ENCODE peak calls at places on chromosomes 13 and 19, in ten cellular contexts. One of them, this sample, is unnamed.

GRCh38 chr13:23751195-23751594 is 138.0 kb downstream of the MIPEP start:
- DNase-seq in K562: no peak
- DNase-seq in A549: no peak
- DNase-seq in heart right ventricle: no peak
- DNase-seq in CD4-positive, alpha-beta T cell: no peak
- DNase-seq in body of pancreas: no peak
- DNase-seq in brain microvascular endothelial cell: peak
- DNase-seq in MM.1S: no peak
- DNase-seq in suprapubic skin: no peak
- DNase-seq in prostate gland: no peak
- DNase-seq in this sample: no peak

GRCh38 chr19:55368701-55369563 is 1.3 kb downstream of the IL11 start:
- DNase-seq in K562: peak
- DNase-seq in A549: no peak
- DNase-seq in heart right ventricle: no peak
- DNase-seq in CD4-positive, alpha-beta T cell: no peak
- DNase-seq in body of pancreas: no peak
- DNase-seq in brain microvascular endothelial cell: peak
- DNase-seq in MM.1S: no peak
- DNase-seq in suprapubic skin: no peak
- DNase-seq in prostate gland: no peak
- DNase-seq in this sample: no peak

GRCh38 chr19:42497492-42498226 is 30.6 kb downstream of the CEACAM1 start:
- DNase-seq in K562: no peak
- DNase-seq in A549: peak
- DNase-seq in heart right ventricle: no peak
- DNase-seq in CD4-positive, alpha-beta T cell: no peak
- DNase-seq in body of pancreas: peak
- DNase-seq in brain microvascular endothelial cell: no peak
- DNase-seq in MM.1S: peak
- DNase-seq in suprapubic skin: no peak
- DNase-seq in prostate gland: no peak
- DNase-seq in this sample: no peak

GRCh38 chr13:77918391-77919261 is at the start of gene EDNRB:
- DNase-seq in K562: no peak
- DNase-seq in A549: peak
- DNase-seq in heart right ventricle: peak
- DNase-seq in CD4-positive, alpha-beta T cell: no peak
- DNase-seq in body of pancreas: peak
- DNase-seq in brain microvascular endothelial cell: peak
- DNase-seq in MM.1S: no peak
- DNase-seq in suprapubic skin: peak
- DNase-seq in prostate gland: peak
- DNase-seq in this sample: no peak

GRCh38 chr13:36475468-36475867 is 43.2 kb downstream of the CCNA1 start:
- DNase-seq in K562: no peak
- DNase-seq in A549: no peak
- DNase-seq in heart right ventricle: no peak
- DNase-seq in CD4-positive, alpha-beta T cell: no peak
- DNase-seq in body of pancreas: no peak
- DNase-seq in brain microvascular endothelial cell: peak
- DNase-seq in MM.1S: no peak
- DNase-seq in suprapubic skin: no peak
- DNase-seq in prostate gland: no peak
- DNase-seq in this sample: no peak

GRCh38 chr13:50128406-50129048 is 113.3 kb downstream of the KCNRG start:
- DNase-seq in K562: no peak
- DNase-seq in A549: no peak
- DNase-seq in heart right ventricle: no peak
- DNase-seq in CD4-positive, alpha-beta T cell: no peak
- DNase-seq in body of pancreas: no peak
- DNase-seq in brain microvascular endothelial cell: no peak
- DNase-seq in MM.1S: peak
- DNase-seq in suprapubic skin: no peak
- DNase-seq in prostate gland: no peak
- DNase-seq in this sample: no peak

GRCh38 chr19:52331757-52332156 is 4.3 kb upstream of the ZNF610 start:
- DNase-seq in K562: no peak
- DNase-seq in A549: no peak
- DNase-seq in heart right ventricle: no peak
- DNase-seq in CD4-positive, alpha-beta T cell: no peak
- DNase-seq in body of pancreas: no peak
- DNase-seq in brain microvascular endothelial cell: no peak
- DNase-seq in MM.1S: no peak
- DNase-seq in suprapubic skin: no peak
- DNase-seq in prostate gland: no peak
- DNase-seq in this sample: no peak

GRCh38 chr13:32254916-32255743 is 60.0 kb downstream of the ZAR1L start:
- DNase-seq in K562: no peak
- DNase-seq in A549: no peak
- DNase-seq in heart right ventricle: no peak
- DNase-seq in CD4-positive, alpha-beta T cell: no peak
- DNase-seq in body of pancreas: no peak
- DNase-seq in brain microvascular endothelial cell: no peak
- DNase-seq in MM.1S: no peak
- DNase-seq in suprapubic skin: no peak
- DNase-seq in prostate gland: no peak
- DNase-seq in this sample: no peak

GRCh38 chr13:98925949-98926348 is 51.9 kb downstream of the DOCK9 start:
- DNase-seq in K562: no peak
- DNase-seq in A549: no peak
- DNase-seq in heart right ventricle: no peak
- DNase-seq in CD4-positive, alpha-beta T cell: no peak
- DNase-seq in body of pancreas: no peak
- DNase-seq in brain microvascular endothelial cell: no peak
- DNase-seq in MM.1S: no peak
- DNase-seq in suprapubic skin: no peak
- DNase-seq in prostate gland: no peak
- DNase-seq in this sample: no peak

GRCh38 chr13:36072127-36072526 is 59.1 kb downstream of the DCLK1 start:
- DNase-seq in K562: no peak
- DNase-seq in A549: no peak
- DNase-seq in heart right ventricle: no peak
- DNase-seq in CD4-positive, alpha-beta T cell: no peak
- DNase-seq in body of pancreas: no peak
- DNase-seq in brain microvascular endothelial cell: no peak
- DNase-seq in MM.1S: no peak
- DNase-seq in suprapubic skin: no peak
- DNase-seq in prostate gland: no peak
- DNase-seq in this sample: no peak

GRCh38 chr13:90445179-90445578 is 902.3 kb upstream of the MIR17HG start:
- DNase-seq in K562: no peak
- DNase-seq in A549: peak
- DNase-seq in heart right ventricle: no peak
- DNase-seq in CD4-positive, alpha-beta T cell: no peak
- DNase-seq in body of pancreas: peak
- DNase-seq in brain microvascular endothelial cell: peak
- DNase-seq in MM.1S: no peak
- DNase-seq in suprapubic skin: no peak
- DNase-seq in prostate gland: no peak
- DNase-seq in this sample: no peak

GRCh38 chr19:29162694-29163093 is 50.3 kb downstream of the UQCRFS1 start:
- DNase-seq in K562: no peak
- DNase-seq in A549: no peak
- DNase-seq in heart right ventricle: no peak
- DNase-seq in CD4-positive, alpha-beta T cell: no peak
- DNase-seq in body of pancreas: no peak
- DNase-seq in brain microvascular endothelial cell: no peak
- DNase-seq in MM.1S: no peak
- DNase-seq in suprapubic skin: no peak
- DNase-seq in prostate gland: no peak
- DNase-seq in this sample: no peak

GRCh38 chr19:44539991-44540390 is 10.5 kb upstream of the CEACAM20 start:
- DNase-seq in K562: no peak
- DNase-seq in A549: no peak
- DNase-seq in heart right ventricle: no peak
- DNase-seq in CD4-positive, alpha-beta T cell: no peak
- DNase-seq in body of pancreas: no peak
- DNase-seq in brain microvascular endothelial cell: no peak
- DNase-seq in MM.1S: no peak
- DNase-seq in suprapubic skin: no peak
- DNase-seq in prostate gland: no peak
- DNase-seq in this sample: no peak

GRCh38 chr13:53238241-53238640 is 209.6 kb downstream of the OLFM4 start:
- DNase-seq in K562: no peak
- DNase-seq in A549: no peak
- DNase-seq in heart right ventricle: no peak
- DNase-seq in CD4-positive, alpha-beta T cell: no peak
- DNase-seq in body of pancreas: no peak
- DNase-seq in brain microvascular endothelial cell: no peak
- DNase-seq in MM.1S: no peak
- DNase-seq in suprapubic skin: no peak
- DNase-seq in prostate gland: peak
- DNase-seq in this sample: no peak

GRCh38 chr13:97182065-97182890 is 39.9 kb upstream of the MBNL2 start:
- DNase-seq in K562: no peak
- DNase-seq in A549: no peak
- DNase-seq in heart right ventricle: no peak
- DNase-seq in CD4-positive, alpha-beta T cell: no peak
- DNase-seq in body of pancreas: no peak
- DNase-seq in brain microvascular endothelial cell: no peak
- DNase-seq in MM.1S: no peak
- DNase-seq in suprapubic skin: no peak
- DNase-seq in prostate gland: no peak
- DNase-seq in this sample: no peak

GRCh38 chr13:78102121-78102677 is 183.6 kb upstream of the EDNRB start:
- DNase-seq in K562: no peak
- DNase-seq in A549: no peak
- DNase-seq in heart right ventricle: peak
- DNase-seq in CD4-positive, alpha-beta T cell: no peak
- DNase-seq in body of pancreas: peak
- DNase-seq in brain microvascular endothelial cell: peak
- DNase-seq in MM.1S: peak
- DNase-seq in suprapubic skin: no peak
- DNase-seq in prostate gland: no peak
- DNase-seq in this sample: no peak

GRCh38 chr13:84653915-84654534 is 771.8 kb upstream of the SLITRK1 start:
- DNase-seq in K562: no peak
- DNase-seq in A549: no peak
- DNase-seq in heart right ventricle: peak
- DNase-seq in CD4-positive, alpha-beta T cell: no peak
- DNase-seq in body of pancreas: no peak
- DNase-seq in brain microvascular endothelial cell: no peak
- DNase-seq in MM.1S: no peak
- DNase-seq in suprapubic skin: no peak
- DNase-seq in prostate gland: no peak
- DNase-seq in this sample: no peak

GRCh38 chr13:80105350-80105749 is 235.6 kb downstream of the SPRY2 start:
- DNase-seq in K562: no peak
- DNase-seq in A549: no peak
- DNase-seq in heart right ventricle: no peak
- DNase-seq in CD4-positive, alpha-beta T cell: no peak
- DNase-seq in body of pancreas: no peak
- DNase-seq in brain microvascular endothelial cell: no peak
- DNase-seq in MM.1S: no peak
- DNase-seq in suprapubic skin: no peak
- DNase-seq in prostate gland: no peak
- DNase-seq in this sample: no peak

GRCh38 chr13:76454991-76455390 is 431.2 kb downstream of the KCTD12 start:
- DNase-seq in K562: no peak
- DNase-seq in A549: no peak
- DNase-seq in heart right ventricle: no peak
- DNase-seq in CD4-positive, alpha-beta T cell: no peak
- DNase-seq in body of pancreas: no peak
- DNase-seq in brain microvascular endothelial cell: no peak
- DNase-seq in MM.1S: no peak
- DNase-seq in suprapubic skin: no peak
- DNase-seq in prostate gland: no peak
- DNase-seq in this sample: no peak

GRCh38 chr19:14434157-14434501 is 1.0 kb downstream of the PKN1 start:
- DNase-seq in K562: no peak
- DNase-seq in A549: no peak
- DNase-seq in heart right ventricle: no peak
- DNase-seq in CD4-positive, alpha-beta T cell: no peak
- DNase-seq in body of pancreas: peak
- DNase-seq in brain microvascular endothelial cell: no peak
- DNase-seq in MM.1S: no peak
- DNase-seq in suprapubic skin: no peak
- DNase-seq in prostate gland: no peak
- DNase-seq in this sample: no peak
- TF ChIP-seq CTCF in K562: no peak
- TF ChIP-seq CTCF in A549: no peak
- TF ChIP-seq CTCF in heart right ventricle: no peak
- TF ChIP-seq CTCF in CD4-positive, alpha-beta T cell: no peak
- TF ChIP-seq CTCF in body of pancreas: no peak
- TF ChIP-seq CTCF in brain microvascular endothelial cell: no peak
- TF ChIP-seq CTCF in MM.1S: peak
- TF ChIP-seq CTCF in suprapubic skin: no peak
- TF ChIP-seq CTCF in prostate gland: no peak
- TF ChIP-seq CTCF in this sample: no peak

DNA sequence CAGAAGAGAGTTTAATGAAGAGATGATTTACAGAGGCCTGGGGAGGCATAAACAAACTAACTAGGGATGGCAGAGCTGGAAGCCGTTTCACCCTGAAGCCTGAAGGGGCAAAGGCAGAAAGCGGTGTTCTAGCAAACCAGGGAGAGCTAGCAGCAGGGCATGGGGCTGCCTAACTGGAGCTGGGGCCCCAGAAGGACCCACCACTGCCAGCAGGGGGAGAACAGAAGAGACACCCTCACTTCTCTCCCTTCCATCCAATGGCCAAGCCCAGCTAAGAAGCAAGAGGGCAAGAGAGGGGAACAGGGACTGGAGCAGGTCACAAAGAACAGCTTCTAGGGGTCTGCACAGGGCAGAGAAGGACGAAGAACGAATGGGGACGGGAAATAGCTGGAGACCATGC is 195.5 kb downstream of the KATNAL1 start:
- DNase-seq in K562: peak
- DNase-seq in A549: peak
- DNase-seq in heart right ventricle: no peak
- DNase-seq in CD4-positive, alpha-beta T cell: no peak
- DNase-seq in body of pancreas: no peak
- DNase-seq in brain microvascular endothelial cell: no peak
- DNase-seq in MM.1S: no peak
- DNase-seq in suprapubic skin: no peak
- DNase-seq in prostate gland: no peak
- DNase-seq in this sample: no peak
- TF ChIP-seq CTCF in K562: peak
- TF ChIP-seq CTCF in A549: no peak
- TF ChIP-seq CTCF in heart right ventricle: no peak
- TF ChIP-seq CTCF in CD4-positive, alpha-beta T cell: no peak
- TF ChIP-seq CTCF in body of pancreas: no peak
- TF ChIP-seq CTCF in brain microvascular endothelial cell: peak
- TF ChIP-seq CTCF in MM.1S: peak
- TF ChIP-seq CTCF in suprapubic skin: no peak
- TF ChIP-seq CTCF in prostate gland: no peak
- TF ChIP-seq CTCF in this sample: no peak

GRCh38 chr19:48445606-48446481 is at the start of gene GRWD1:
- DNase-seq in K562: peak
- DNase-seq in A549: peak
- DNase-seq in heart right ventricle: peak
- DNase-seq in CD4-positive, alpha-beta T cell: peak
- DNase-seq in body of pancreas: peak
- DNase-seq in brain microvascular endothelial cell: peak
- DNase-seq in MM.1S: peak
- DNase-seq in suprapubic skin: peak
- DNase-seq in prostate gland: peak
- DNase-seq in this sample: peak
- TF ChIP-seq CTCF in K562: no peak
- TF ChIP-seq CTCF in A549: peak
- TF ChIP-seq CTCF in heart right ventricle: no peak
- TF ChIP-seq CTCF in CD4-positive, alpha-beta T cell: no peak
- TF ChIP-seq CTCF in body of pancreas: no peak
- TF ChIP-seq CTCF in brain microvascular endothelial cell: peak
- TF ChIP-seq CTCF in MM.1S: peak
- TF ChIP-seq CTCF in suprapubic skin: no peak
- TF ChIP-seq CTCF in prostate gland: peak
- TF ChIP-seq CTCF in this sample: no peak

GRCh38 chr19:30686252-30686762 is 314.1 kb downstream of the ZNF536 start:
- DNase-seq in K562: no peak
- DNase-seq in A549: no peak
- DNase-seq in heart right ventricle: no peak
- DNase-seq in CD4-positive, alpha-beta T cell: no peak
- DNase-seq in body of pancreas: no peak
- DNase-seq in brain microvascular endothelial cell: no peak
- DNase-seq in MM.1S: no peak
- DNase-seq in suprapubic skin: no peak
- DNase-seq in prostate gland: no peak
- DNase-seq in this sample: no peak
- TF ChIP-seq CTCF in K562: no peak
- TF ChIP-seq CTCF in A549: peak
- TF ChIP-seq CTCF in heart right ventricle: no peak
- TF ChIP-seq CTCF in CD4-positive, alpha-beta T cell: no peak
- TF ChIP-seq CTCF in body of pancreas: no peak
- TF ChIP-seq CTCF in brain microvascular endothelial cell: peak
- TF ChIP-seq CTCF in MM.1S: no peak
- TF ChIP-seq CTCF in suprapubic skin: no peak
- TF ChIP-seq CTCF in prostate gland: peak
- TF ChIP-seq CTCF in this sample: no peak